ENCODE peak calls at places on chromosomes 7 and 10, in six cellular contexts. A is lower leg skin, V is left lung, C is tibial artery, J is pancreas, G is heart left ventricle. T is an unnamed sample.

GRCh38 chr7:121561717-121562116 is 165.6 kb upstream of the FAM3C start:
- DNase-seq in A (no peak), V (no peak), C (no peak), J (no peak), G (no peak), T (peak)

GRCh38 chr7:43771128-43771527 is 12.6 kb downstream of the BLVRA start:
- DNase-seq in A (no peak), V (no peak), C (no peak), J (no peak), G (no peak), T (no peak)

GRCh38 chr7:43873300-43873699 is 4.0 kb upstream of the MRPS24 start:
- DNase-seq in A (peak), V (no peak), C (peak), J (no peak), G (peak), T (peak)

GRCh38 chr7:99653754-99654153 is 26.0 kb downstream of the CYP3A5 start:
- DNase-seq in A (no peak), V (no peak), C (no peak), J (no peak), G (no peak), T (no peak)

GRCh38 chr10:29895436-29895835 is 163.9 kb downstream of the JCAD start:
- DNase-seq in A (peak), V (no peak), C (peak), J (peak), G (peak), T (peak)

GRCh38 chr7:14973712-14974428 is 71.3 kb upstream of the DGKB start:
- DNase-seq in A (no peak), V (no peak), C (no peak), J (no peak), G (no peak), T (peak)

GRCh38 chr7:152600266-152600665 is 75.7 kb downstream of the XRCC2 start:
- DNase-seq in A (no peak), V (no peak), C (no peak), J (no peak), G (no peak), T (no peak)

GRCh38 chr10:11232222-11232961 is 214.7 kb downstream of the CELF2 start:
- DNase-seq in A (no peak), V (no peak), C (no peak), J (no peak), G (no peak), T (no peak)

GRCh38 chr10:3043512-3044368 is 23.6 kb upstream of the PFKP start:
- DNase-seq in A (no peak), V (no peak), C (peak), J (peak), G (peak), T (peak)

GRCh38 chr10:93600861-93601773 is at the start of gene RBP4:
- DNase-seq in A (peak), V (peak), C (no peak), J (no peak), G (no peak), T (peak)

GRCh38 chr10:5538446-5538845 is 13.7 kb downstream of the CALML3 start:
- DNase-seq in A (peak), V (no peak), C (peak), J (no peak), G (no peak), T (peak)

GRCh38 chr10:84447701-84448400 is 119.5 kb downstream of the CCSER2 start:
- DNase-seq in A (no peak), V (no peak), C (no peak), J (no peak), G (peak), T (no peak)

GRCh38 chr10:71964669-71965515 is 697 bp downstream of the CHST3 start:
- DNase-seq in A (peak), V (peak), C (peak), J (no peak), G (peak), T (peak)
- H3K4me3 ChIP-seq in A (peak), V (peak), C (peak), J (peak), G (peak), T (peak)

GRCh38 chr10:69883256-69883655 is 81.5 kb downstream of the COL13A1 start:
- DNase-seq in A (no peak), V (no peak), C (no peak), J (no peak), G (no peak), T (peak)
- TF ChIP-seq CTCF in A (no peak), V (no peak), C (no peak), J (no peak), G (no peak), T (no peak)

GRCh38 chr7:131104611-131105293 is 222.9 kb upstream of the MKLN1 start:
- DNase-seq in A (no peak), V (no peak), C (no peak), J (no peak), G (no peak), T (peak)
- H3K4me3 ChIP-seq in A (peak), V (peak), C (peak), J (peak), G (peak), T (peak)

DNA sequence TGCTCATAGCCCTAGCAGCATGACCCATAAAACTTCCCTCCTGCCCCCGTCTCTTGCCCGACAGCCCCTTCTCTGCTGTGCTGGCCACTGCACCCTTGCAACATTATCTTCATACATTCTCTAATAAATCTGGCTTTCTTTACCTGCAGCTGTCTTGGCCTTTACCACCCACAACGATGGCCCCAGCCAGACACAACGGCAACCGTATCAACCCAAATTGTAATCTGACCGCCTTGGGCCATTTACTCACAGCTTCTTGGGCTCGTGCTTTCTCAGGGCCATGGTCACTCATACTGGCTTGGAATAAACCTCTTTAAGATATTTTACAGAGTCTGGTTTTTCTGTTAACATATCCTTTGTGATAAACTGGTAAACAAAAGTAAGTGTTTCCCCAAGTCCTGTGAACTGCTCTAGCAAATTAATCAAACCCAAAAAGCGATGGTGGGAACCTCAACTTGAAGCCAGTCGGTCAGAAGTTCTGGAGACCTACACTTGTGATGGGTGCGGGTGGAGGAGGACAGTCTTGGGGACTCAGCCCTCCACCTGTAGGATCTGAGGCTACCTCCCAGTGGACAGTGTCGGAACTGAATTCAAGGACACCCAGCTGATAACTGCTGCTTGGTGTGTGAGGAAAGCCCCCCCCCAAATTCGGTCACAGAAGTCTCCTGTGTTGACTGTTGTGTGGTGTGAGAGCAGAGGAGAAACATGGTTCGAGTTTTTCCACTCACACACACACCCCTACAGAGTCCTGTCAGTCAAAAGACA is 87.6 kb upstream of the ATP6V0A4 start:
- DNase-seq in A (no peak), V (no peak), C (no peak), J (no peak), G (no peak), T (no peak)
- TF ChIP-seq CTCF in A (no peak), V (no peak), C (no peak), J (no peak), G (no peak), T (peak)

GRCh38 chr7:67453981-67454380 is 457.3 kb downstream of the TYW1 start:
- DNase-seq in A (no peak), V (no peak), C (no peak), J (no peak), G (no peak), T (no peak)
- H3K4me3 ChIP-seq in A (no peak), V (no peak), C (no peak), J (no peak), G (no peak), T (no peak)

DNA sequence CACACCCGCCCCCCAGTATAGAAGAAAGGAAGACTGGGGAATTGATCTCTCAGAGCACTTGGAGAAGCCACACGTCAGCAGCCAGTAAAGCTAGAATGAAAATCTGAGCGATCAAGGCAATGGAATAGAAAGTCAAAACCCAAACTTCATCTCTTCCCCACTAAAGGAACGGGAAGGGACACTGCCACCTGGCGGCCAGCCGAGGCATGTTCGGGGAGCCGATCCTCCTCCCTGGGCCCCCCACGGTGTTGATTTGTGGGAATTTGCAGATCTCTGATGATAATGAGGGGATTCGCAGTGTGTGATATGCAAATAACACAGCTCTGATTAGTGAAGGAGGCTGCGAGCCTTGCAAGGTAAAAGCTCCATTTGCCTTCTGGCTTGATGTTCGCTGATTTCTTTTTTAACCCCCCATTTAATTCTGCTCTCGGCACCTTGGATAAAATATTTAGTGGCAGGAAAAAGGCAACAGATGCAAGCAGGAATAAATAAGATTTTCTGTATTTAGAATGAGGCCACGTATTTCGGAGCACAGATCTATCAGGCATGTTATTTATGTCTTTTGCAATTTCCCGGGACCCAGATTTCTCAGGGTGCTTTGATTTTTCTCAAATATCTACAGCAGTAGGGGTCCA is 258.6 kb downstream of the PAXIP1 start:
- DNase-seq in A (no peak), V (no peak), C (no peak), J (peak), G (no peak), T (peak)
- TF ChIP-seq CTCF in A (no peak), V (peak), C (no peak), J (peak), G (peak), T (peak)

GRCh38 chr7:2521341-2521745 is 1.8 kb downstream of the LFNG start:
- DNase-seq in A (no peak), V (no peak), C (no peak), J (no peak), G (no peak), T (no peak)
- H3K4me3 ChIP-seq in A (peak), V (peak), C (peak), J (peak), G (peak), T (peak)

GRCh38 chr10:70286616-70287015 is 2.8 kb upstream of the NPFFR1 start:
- DNase-seq in A (no peak), V (no peak), C (no peak), J (no peak), G (no peak), T (no peak)

GRCh38 chr10:70283071-70283444 is 746 bp downstream of the NPFFR1 start:
- DNase-seq in A (no peak), V (no peak), C (no peak), J (no peak), G (no peak), T (no peak)

GRCh38 chr10:70285432-70285831 is 1.6 kb upstream of the NPFFR1 start:
- DNase-seq in A (no peak), V (no peak), C (no peak), J (no peak), G (no peak), T (no peak)

GRCh38 chr10:70284542-70285150 is 842 bp upstream of the NPFFR1 start:
- DNase-seq in A (no peak), V (no peak), C (no peak), J (no peak), G (no peak), T (no peak)

GRCh38 chr10:70283445-70284399 is at the start of gene NPFFR1:
- DNase-seq in A (no peak), V (peak), C (no peak), J (no peak), G (no peak), T (no peak)
- TF ChIP-seq CTCF in A (no peak), V (no peak), C (no peak), J (no peak), G (no peak), T (no peak)

T was measured in choroid plexus epithelial cell.